ENCODE peak calls at places on chromosome 7, in five cellular contexts. R, W, F, B and Z are unnamed samples. For H3K9me3 and H3K4me1, the result is how much of the 10 kb centered on the place peaks cover.

GRCh38 chr7:94580601-94581000 is 71.0 kb downstream of the CASD1 start:
- DNase-seq in R (no peak), W (peak), F (no peak), B (no peak), Z (peak)

GRCh38 chr7:88357794-88358533 is 51.3 kb upstream of the STEAP4 start:
- DNase-seq in R (no peak), W (no peak), F (no peak), B (no peak), Z (no peak)

GRCh38 chr7:29917583-29917982 is 72.0 kb downstream of the SCRN1 start:
- DNase-seq in R (no peak), W (no peak), F (no peak), B (no peak), Z (no peak)

GRCh38 chr7:28166982-28167715 is 13.4 kb downstream of the JAZF1 start:
- DNase-seq in R (no peak), W (no peak), F (no peak), B (no peak), Z (no peak)

GRCh38 chr7:770786-771185 is 43.7 kb upstream of the PRKAR1B start:
- DNase-seq in R (no peak), W (no peak), F (no peak), B (no peak), Z (peak)

GRCh38 chr7:68244411-68244810 is 1247.8 kb downstream of the TYW1 start:
- DNase-seq in R (no peak), W (no peak), F (no peak), B (no peak), Z (no peak)

GRCh38 chr7:81447351-81447952 is 322.4 kb downstream of the HGF start:
- DNase-seq in R (peak), W (peak), F (no peak), B (no peak), Z (peak)

GRCh38 chr7:87934699-87935372 is 785 bp downstream of the ADAM22 start:
- DNase-seq in R (peak), W (no peak), F (peak), B (no peak), Z (peak)

GRCh38 chr7:155188821-155189599 is 108.7 kb upstream of the INSIG1 start:
- DNase-seq in R (no peak), W (no peak), F (no peak), B (no peak), Z (no peak)

GRCh38 chr7:116784647-116785046 is 77.7 kb upstream of the CAPZA2 start:
- DNase-seq in R (no peak), W (no peak), F (no peak), B (no peak), Z (no peak)

GRCh38 chr7:155233703-155234492 is 63.8 kb upstream of the INSIG1 start:
- DNase-seq in R (no peak), W (no peak), F (peak), B (peak), Z (no peak)

GRCh38 chr7:116888895-116889294 is 26.5 kb downstream of the CAPZA2 start:
- DNase-seq in R (no peak), W (no peak), F (no peak), B (no peak), Z (no peak)

GRCh38 chr7:111168182-111168581 is 77.3 kb downstream of the LRRN3 start:
- DNase-seq in R (no peak), W (no peak), F (no peak), B (no peak), Z (no peak)

GRCh38 chr7:47513741-47514241 is 68.1 kb downstream of the TNS3 start:
- DNase-seq in R (peak), W (no peak), F (no peak), B (no peak), Z (no peak)

GRCh38 chr7:30616318-30616717 is 21.6 kb downstream of the GARS1 start:
- DNase-seq in R (no peak), W (no peak), F (no peak), B (no peak), Z (no peak)

GRCh38 chr7:108193593-108194498 is 63.7 kb upstream of the LAMB4 start:
- DNase-seq in R (no peak), W (no peak), F (no peak), B (no peak), Z (no peak)

GRCh38 chr7:108190891-108191290 is 60.7 kb upstream of the LAMB4 start:
- DNase-seq in R (no peak), W (no peak), F (no peak), B (no peak), Z (no peak)

GRCh38 chr7:108188724-108189123 is 58.6 kb upstream of the LAMB4 start:
- DNase-seq in R (no peak), W (no peak), F (no peak), B (no peak), Z (no peak)

DNA sequence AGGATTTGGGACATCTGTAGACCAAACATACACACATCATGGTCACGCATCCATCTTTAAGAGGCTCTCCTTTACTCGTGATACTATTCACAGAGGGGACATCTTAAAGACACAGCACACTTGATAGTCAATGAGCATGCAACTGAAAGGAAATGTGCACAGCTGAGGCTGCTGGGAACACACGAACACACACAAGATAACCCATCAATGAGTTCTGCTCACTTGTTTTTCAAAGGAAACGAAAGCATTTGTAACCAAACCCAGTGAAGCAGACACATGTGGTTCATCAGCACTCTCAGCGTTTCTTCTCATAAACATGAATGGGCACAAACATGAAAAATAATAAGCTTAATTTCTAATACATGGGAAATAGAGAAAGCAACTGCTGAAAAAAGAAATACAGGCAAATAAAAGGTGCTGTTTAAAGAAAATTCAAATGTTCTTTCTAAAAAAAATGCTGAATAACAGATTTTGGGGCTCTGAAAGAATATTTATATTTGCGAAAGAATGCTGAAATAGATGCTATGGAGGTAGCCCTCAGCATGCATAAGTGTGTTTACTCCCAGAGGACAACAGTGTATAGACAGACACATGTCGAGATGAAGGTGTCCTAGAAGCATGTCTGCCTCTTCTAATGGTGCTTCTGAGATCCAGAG is 59.7 kb upstream of the LAMB4 start:
- DNase-seq in R (no peak), W (no peak), F (no peak), B (no peak), Z (no peak)
- H3K9me3 ChIP-seq in R (under half), W (under half), F (under half), B (under half), Z (under half)

GRCh38 chr7:13725591-13725990 is 263.9 kb downstream of the ETV1 start:
- DNase-seq in R (no peak), W (no peak), F (no peak), B (no peak), Z (no peak)
- TF ChIP-seq CTCF in R (peak), W (peak), F (no peak), B (peak), Z (no peak)

DNA sequence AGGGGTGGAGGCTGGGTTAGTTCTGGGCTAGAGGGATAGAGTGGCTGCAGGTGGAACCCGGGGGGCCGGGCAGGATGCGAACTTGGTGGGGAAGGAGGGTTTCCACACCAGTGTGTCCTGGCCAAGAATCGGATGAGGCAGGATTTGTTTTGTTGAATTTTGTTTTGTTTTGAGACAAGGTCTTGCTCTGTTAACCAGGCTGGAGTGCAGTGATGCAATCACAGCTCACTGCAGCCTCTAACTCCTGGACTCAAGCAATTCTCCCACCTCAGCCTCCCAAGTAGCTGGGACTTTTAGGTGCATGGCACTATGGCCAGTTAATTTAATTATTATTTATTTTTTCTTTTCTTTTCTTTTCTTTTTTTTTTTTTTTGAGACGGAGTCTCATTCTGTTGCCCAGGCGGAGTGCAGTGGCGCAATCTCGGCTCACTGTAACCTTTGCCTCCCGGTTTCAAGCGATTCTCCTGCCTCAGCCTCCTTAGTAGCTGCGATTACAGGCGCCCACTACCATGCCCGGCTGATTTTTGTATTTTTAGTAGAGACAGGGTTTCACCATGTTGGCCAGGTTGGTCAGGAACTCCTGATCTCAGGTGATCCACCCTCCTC is 13.0 kb upstream of the PPP1R35 start:
- DNase-seq in R (no peak), W (no peak), F (no peak), B (no peak), Z (no peak)
- H3K4me1 ChIP-seq in R (under half), W (under half), F (under half), B (under half), Z (under half)

GRCh38 chr7:158327571-158328180 is 259.9 kb downstream of the PTPRN2 start:
- DNase-seq in R (peak), W (no peak), F (no peak), B (no peak), Z (no peak)
- H3K9me3 ChIP-seq in R (under half), W (under half), F (under half), B (under half), Z (under half)

GRCh38 chr7:54678763-54679396 is 80.1 kb downstream of the SEC61G start:
- DNase-seq in R (no peak), W (no peak), F (no peak), B (no peak), Z (no peak)
- TF ChIP-seq CTCF in R (peak), W (no peak), F (no peak), B (no peak), Z (no peak)

DNA sequence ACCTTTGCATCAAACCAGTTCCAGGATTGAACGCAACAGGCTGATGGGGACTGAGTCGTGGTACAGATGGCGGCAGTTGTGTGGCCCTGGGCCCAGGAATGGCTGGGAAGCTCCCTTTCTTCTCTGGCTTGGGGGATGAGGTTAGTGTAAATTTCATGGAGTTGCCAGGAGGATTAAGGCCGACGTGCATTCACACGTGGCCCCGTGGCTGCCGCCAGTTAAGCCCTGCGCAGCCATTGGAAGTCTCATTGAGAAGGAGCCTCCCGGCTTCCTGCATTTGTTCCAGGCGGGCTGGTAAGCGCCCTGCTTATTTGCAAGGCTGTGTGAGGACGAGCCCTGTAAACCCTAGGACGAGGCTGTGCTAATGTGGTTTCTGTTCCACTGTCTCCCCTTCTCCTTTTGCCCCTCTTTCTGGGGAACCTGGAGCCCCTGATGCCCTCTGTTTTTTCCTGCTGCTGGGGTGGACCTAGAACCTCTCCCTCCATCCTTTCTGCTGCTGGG is 174.7 kb upstream of the TNRC18 start:
- DNase-seq in R (peak), W (no peak), F (no peak), B (no peak), Z (no peak)
- H3K4me1 ChIP-seq in R (under half), W (under half), F (under half), B (under half), Z (under half)

GRCh38 chr7:157552295-157552993 is 215.6 kb downstream of the DNAJB6 start:
- DNase-seq in R (no peak), W (no peak), F (no peak), B (no peak), Z (no peak)
- H3K9me3 ChIP-seq in R (under half), W (under half), F (under half), B (under half), Z (under half)

DNA sequence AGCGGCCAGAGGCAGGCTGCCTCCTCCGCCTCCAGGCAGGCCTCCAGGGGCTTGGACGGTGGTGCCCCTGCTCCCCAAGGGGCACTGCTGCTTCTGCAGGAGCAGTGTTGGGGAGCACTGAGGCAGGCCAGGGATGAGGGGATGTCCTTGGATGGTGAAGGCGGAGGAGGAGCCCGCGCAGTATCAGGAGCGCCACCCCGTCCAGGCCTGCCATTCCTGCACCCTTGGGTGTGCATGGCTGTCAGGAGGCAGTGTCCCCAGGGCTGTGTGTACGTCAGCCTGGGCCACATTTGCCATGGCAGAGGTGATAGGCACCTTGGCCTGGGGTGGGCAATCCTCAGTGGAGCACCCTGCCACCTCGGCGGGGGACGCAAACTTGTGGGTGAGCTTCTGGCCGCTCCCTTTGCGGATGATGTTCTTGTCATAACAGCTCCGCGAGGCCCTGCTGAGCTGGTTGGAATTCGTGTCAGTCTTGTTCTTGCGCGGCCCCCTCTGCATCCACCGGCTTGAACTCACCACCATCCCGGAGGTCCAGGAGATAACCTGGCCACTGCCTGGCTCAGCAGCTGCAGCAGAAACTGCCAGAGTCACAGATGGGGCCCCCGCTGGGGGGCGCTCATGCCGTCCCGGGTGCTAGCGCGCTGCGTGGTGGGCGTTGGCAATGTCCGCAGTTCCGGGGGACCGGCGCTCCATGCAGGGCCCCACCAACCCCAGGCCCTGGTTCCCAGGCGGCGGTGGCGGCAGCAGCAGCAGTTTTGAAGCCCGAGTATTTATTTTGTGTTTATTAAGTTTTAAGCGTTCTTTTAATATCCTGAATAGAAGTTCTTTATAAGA is 182.3 kb upstream of the ADCY1 start:
- DNase-seq in R (no peak), W (no peak), F (no peak), B (no peak), Z (no peak)
- TF ChIP-seq CTCF in R (no peak), W (no peak), F (no peak), B (no peak), Z (no peak)

GRCh38 chr7:105191329-105191728 is 177.3 kb downstream of the KMT2E start:
- DNase-seq in R (no peak), W (no peak), F (no peak), B (no peak), Z (no peak)

GRCh38 chr7:105187302-105188169 is 173.5 kb downstream of the KMT2E start:
- DNase-seq in R (no peak), W (no peak), F (no peak), B (no peak), Z (no peak)

GRCh38 chr7:105185290-105186010 is 171.4 kb downstream of the KMT2E start:
- DNase-seq in R (no peak), W (no peak), F (no peak), B (no peak), Z (no peak)

GRCh38 chr7:105188201-105188600 is 174.2 kb downstream of the KMT2E start:
- DNase-seq in R (no peak), W (no peak), F (no peak), B (no peak), Z (no peak)

DNA sequence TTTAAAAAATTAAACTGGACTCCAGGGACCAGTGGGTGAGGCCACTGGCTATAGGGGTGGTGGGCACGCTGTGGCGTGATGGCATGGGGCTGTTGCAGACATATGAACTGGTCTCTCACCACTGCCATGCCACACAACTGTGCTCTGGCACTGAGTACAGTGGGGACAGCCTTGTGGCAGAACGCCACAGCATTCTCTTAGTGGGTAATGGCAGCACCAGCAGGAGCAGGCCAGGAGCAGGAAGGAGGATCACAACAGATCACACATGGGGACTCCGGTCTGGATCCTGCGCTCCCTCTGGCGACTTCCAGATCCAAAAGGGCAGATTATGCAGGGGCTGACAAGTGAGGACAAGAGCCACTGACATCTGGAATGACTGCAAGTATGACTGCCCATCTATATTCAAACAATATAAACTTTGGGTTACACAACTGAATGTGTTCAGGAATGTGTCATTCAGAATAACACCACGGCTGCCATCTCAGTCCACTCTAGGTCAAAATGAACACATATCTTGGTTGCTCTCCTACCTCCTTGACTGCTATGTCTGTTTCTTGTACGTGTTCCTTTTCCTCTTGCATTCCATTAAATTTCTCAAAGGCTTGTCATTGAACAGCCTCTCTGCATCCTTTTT is 176.0 kb downstream of the KMT2E start:
- DNase-seq in R (no peak), W (no peak), F (no peak), B (peak), Z (no peak)
- H3K4me1 ChIP-seq in R (under half), W (under half), F (under half), B (under half), Z (under half)